ENCODE peak calls at places on chromosomes 5 and 9, in six cellular contexts. P is endodermal cell, F is H9, H is psoas muscle, G is tibial artery, A is GM12878. E is an unnamed sample.

GRCh38 chr9:69376651-69377050 is 51.6 kb downstream of the ENTREP1 start:
- DNase-seq in P (no peak), F (no peak), H (no peak), A (no peak), G (peak; percentile 62), E (no peak)

GRCh38 chr9:121275781-121276658 is 8.1 kb downstream of the GSN start:
- DNase-seq in P (no peak), A (no peak), G (no peak), H (no peak), F (no peak), E (no peak)

GRCh38 chr5:33275921-33276705 is 164.7 kb upstream of the TARS1 start:
- DNase-seq in A (no peak), F (no peak), G (no peak), P (no peak), H (no peak), E (no peak)

GRCh38 chr5:101590384-101590783 is 687.3 kb upstream of the ST8SIA4 start:
- DNase-seq in F (no peak), G (no peak), H (no peak), A (no peak), P (peak; percentile 55), E (no peak)

GRCh38 chr9:116628706-116629105 is 58.4 kb upstream of the TRIM32 start:
- DNase-seq in G (no peak), A (no peak), P (no peak), H (no peak), F (no peak), E (no peak)

GRCh38 chr9:114621975-114622609 is 11.0 kb downstream of the TMEM268 start:
- DNase-seq in P (no peak), G (no peak), F (no peak), H (no peak), A (no peak), E (no peak)

GRCh38 chr9:128215491-128216404 is 12.6 kb downstream of the DNM1 start:
- DNase-seq in H (peak; percentile 58), G (peak; percentile 81), A (no peak), F (no peak), P (no peak), E (no peak)

GRCh38 chr5:6728795-6729183 is 15.6 kb downstream of the TENT4A start:
- DNase-seq in A (no peak), F (no peak), P (no peak), H (no peak), G (no peak), E (no peak)

GRCh38 chr5:143262393-143263174 is 140.9 kb downstream of the NR3C1 start:
- DNase-seq in F (no peak), H (no peak), A (peak; percentile 48), G (no peak), P (no peak), E (no peak)

GRCh38 chr5:81212211-81212687 is 20.9 kb upstream of the CKMT2 start:
- DNase-seq in A (peak; percentile 51), F (no peak), P (no peak), G (no peak), H (no peak), E (no peak)

GRCh38 chr9:94922691-94923107 is 196.2 kb downstream of the AOPEP start:
- DNase-seq in H (peak; percentile 40), G (peak; percentile 74), A (no peak), F (no peak), P (no peak), E (no peak)

GRCh38 chr5:92561362-92562006 is 1019.5 kb downstream of the NR2F1-AS1 start:
- DNase-seq in P (no peak), G (no peak), F (no peak), A (no peak), H (no peak), E (no peak)

GRCh38 chr5:54743997-54744788 is 226.6 kb downstream of the SNX18 start:
- DNase-seq in P (no peak), G (no peak), H (no peak), F (no peak), A (peak; percentile 45), E (peak; percentile 73)

GRCh38 chr5:157912621-157913325 is 53.8 kb upstream of the CLINT1 start:
- DNase-seq in A (peak; percentile 43), G (no peak), P (no peak), F (no peak), H (no peak), E (no peak)

DNA sequence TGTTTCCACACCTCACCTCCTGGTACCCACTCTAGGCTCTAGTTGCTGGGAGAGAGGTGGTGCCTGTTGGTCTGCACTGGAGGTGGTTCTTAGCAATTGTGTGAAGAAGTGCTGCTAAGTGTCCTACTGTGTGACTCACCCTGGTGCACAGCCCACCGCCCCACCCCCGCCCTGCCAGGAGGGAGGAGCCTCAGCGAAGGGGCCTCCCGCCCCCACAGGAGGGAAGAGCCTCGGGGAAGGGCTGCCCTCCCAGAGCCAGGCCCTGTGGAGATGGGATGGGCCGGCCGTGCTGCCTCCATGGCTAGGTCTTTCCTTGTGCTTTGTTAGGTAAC is 105.3 kb downstream of the EHMT1 start:
- DNase-seq in P (peak; percentile 91), F (peak; percentile 83), H (no peak), G (no peak), A (no peak), E (no peak)
- H3K27ac ChIP-seq in P (no peak overlapping the region), F (no peak overlapping the region), H (peak overlapping the region; percentile 30), G (no peak overlapping the region), A (no peak overlapping the region), E (no peak overlapping the region)

GRCh38 chr9:136543280-136543679 is 2.6 kb downstream of the NOTCH1 start:
- DNase-seq in G (no peak), A (no peak), P (no peak), F (no peak), H (no peak), E (no peak)

GRCh38 chr9:136543830-136544548 is 1.9 kb downstream of the NOTCH1 start:
- DNase-seq in H (no peak), P (no peak), G (no peak), F (no peak), A (no peak), E (no peak)

GRCh38 chr9:136545065-136545965 is 533 bp downstream of the NOTCH1 start:
- DNase-seq in G (no peak), A (no peak), P (peak; percentile 70), F (no peak), H (no peak), E (peak; percentile 54)

GRCh38 chr9:136545966-136546696 is at the start of gene NOTCH1:
- DNase-seq in H (peak; percentile 92), G (peak; percentile 89), F (peak; percentile 86), A (peak; percentile 80), P (peak; percentile 94), E (peak; percentile 78)

GRCh38 chr9:136544549-136545064 is 1.2 kb downstream of the NOTCH1 start:
- DNase-seq in A (no peak), H (peak; percentile 64), F (no peak), P (no peak), G (peak; percentile 56), E (peak; percentile 44)
- H3K4me1 ChIP-seq in A (peaks cover 34% of the 10 kb centered on the region), H (peaks cover 18% of the 10 kb centered on the region), F (no peaks in the 10 kb centered on the region), P (peaks cover 5% of the 10 kb centered on the region), G (peaks cover 56% of the 10 kb centered on the region), E (peaks cover 42% of the 10 kb centered on the region)

GRCh38 chr5:16807475-16807874 is 128.6 kb downstream of the MYO10 start:
- DNase-seq in F (no peak), P (no peak), A (no peak), G (no peak), H (no peak), E (no peak)

GRCh38 chr5:16805478-16805877 is 130.6 kb downstream of the MYO10 start:
- DNase-seq in F (no peak), A (no peak), G (no peak), H (no peak), P (no peak), E (no peak)

GRCh38 chr5:16808936-16809815 is 126.9 kb downstream of the MYO10 start:
- DNase-seq in H (no peak), A (no peak), G (no peak), P (no peak), F (no peak), E (no peak)

GRCh38 chr5:16808021-16808420 is 128.1 kb downstream of the MYO10 start:
- DNase-seq in A (no peak), G (no peak), H (no peak), P (no peak), F (no peak), E (no peak)

DNA sequence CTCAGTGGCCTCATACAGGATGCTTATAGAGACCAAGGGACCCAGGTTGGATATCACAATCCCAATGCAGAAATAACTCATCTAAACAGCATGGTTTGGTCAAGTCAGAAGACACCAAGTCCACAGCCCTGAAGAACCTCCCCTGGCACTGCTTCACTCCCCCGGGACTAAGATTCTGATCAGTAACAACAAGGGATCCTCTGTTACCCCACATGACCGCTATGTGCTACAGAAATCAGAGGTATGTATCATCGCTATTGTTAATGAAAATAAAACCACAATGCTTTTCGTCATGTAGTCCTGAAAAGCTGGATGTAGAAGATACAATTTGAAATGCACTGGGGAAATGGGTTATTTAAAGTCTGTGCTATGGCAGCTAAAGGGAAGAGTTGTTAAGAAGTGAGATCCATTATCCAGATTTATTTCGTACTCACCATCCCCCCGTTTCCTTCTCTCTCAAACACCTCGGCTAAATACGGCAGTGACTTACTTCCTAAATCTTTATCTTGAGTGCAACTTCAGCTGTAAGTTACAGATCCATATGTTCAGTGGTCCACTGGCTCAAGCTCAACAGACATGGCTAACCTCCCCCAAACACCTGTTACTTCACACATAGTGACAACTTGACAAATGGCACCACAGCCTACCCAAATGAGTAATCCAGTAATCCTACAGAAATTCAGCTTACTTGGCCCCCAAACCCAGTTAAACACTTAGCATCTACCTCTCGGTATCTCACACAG is 129.2 kb downstream of the MYO10 start:
- DNase-seq in P (no peak), A (no peak), G (no peak), H (no peak), F (no peak), E (no peak)
- H3K9me3 ChIP-seq in P (no peaks in the 10 kb centered on the region), A (no peaks in the 10 kb centered on the region), G (no peaks in the 10 kb centered on the region), H (no peaks in the 10 kb centered on the region), F (no peaks in the 10 kb centered on the region), E (no peaks in the 10 kb centered on the region)

GRCh38 chr5:108930107-108930506 is 182.4 kb downstream of the FER start:
- DNase-seq in P (no peak), G (no peak), F (no peak), A (no peak), H (no peak), E (no peak)

GRCh38 chr5:108925073-108925472 is 177.4 kb downstream of the FER start:
- DNase-seq in G (no peak), H (no peak), F (no peak), A (no peak), P (no peak), E (no peak)

GRCh38 chr5:108919591-108920326 is 172.1 kb downstream of the FER start:
- DNase-seq in P (no peak), G (no peak), A (no peak), H (no peak), F (no peak), E (no peak)

GRCh38 chr5:108924457-108924961 is 176.8 kb downstream of the FER start:
- DNase-seq in H (no peak), F (no peak), P (no peak), G (no peak), A (no peak), E (no peak)
- H3K27ac ChIP-seq in H (no peak overlapping the region), F (no peak overlapping the region), P (no peak overlapping the region), G (no peak overlapping the region), A (peak overlapping the region; percentile 35), E (no peak overlapping the region)

DNA sequence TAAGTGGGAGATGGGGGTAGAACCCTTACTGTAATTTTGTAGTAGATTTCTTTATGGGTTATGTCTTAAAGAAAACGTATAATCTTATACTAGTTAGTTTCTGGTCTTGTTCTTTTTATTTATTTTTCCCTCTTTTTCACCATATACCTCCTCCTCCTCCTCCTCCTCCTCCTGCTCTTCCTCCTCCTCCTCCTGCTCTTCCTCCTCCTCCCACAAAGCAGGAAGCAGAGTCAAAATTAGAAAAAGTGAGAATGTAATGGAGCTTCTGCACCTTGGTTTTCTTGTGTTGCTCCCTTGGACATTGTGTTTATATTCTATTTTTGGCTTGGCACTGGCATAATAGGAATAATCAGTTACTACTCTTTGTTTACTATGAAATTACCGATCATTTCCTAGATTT is 4.5 kb downstream of the MACIR start:
- DNase-seq in A (no peak), H (no peak), G (no peak), P (no peak), F (no peak), E (no peak)
- H3K4me1 ChIP-seq in A (peaks cover 3% of the 10 kb centered on the region), H (peaks cover 36% of the 10 kb centered on the region), G (no peaks in the 10 kb centered on the region), P (peaks cover 8% of the 10 kb centered on the region), F (peaks cover 2% of the 10 kb centered on the region), E (no peaks in the 10 kb centered on the region)